ENCODE peak calls at places on chromosomes 11 and 22, in nine cellular contexts. F, H, J, G, L, U, M, V and D are unnamed samples.

GRCh38 chr11:36478700-36479329 is 31.3 kb downstream of the TRAF6 start:
- DNase-seq in F (peak; percentile 38), H (peak; percentile 80), J (peak; percentile 28), G (no peak), L (peak; percentile 62), U (no peak), M (peak; percentile 33), V (no peak), D (no peak)

GRCh38 chr11:36463781-36464180 is 46.3 kb downstream of the TRAF6 start:
- DNase-seq in F (no peak), H (peak; percentile 21), J (no peak), G (no peak), L (no peak), U (no peak), M (no peak), V (no peak), D (no peak)

GRCh38 chr22:50684986-50685385 is 12.4 kb downstream of the SHANK3 start:
- DNase-seq in F (no peak), H (no peak), J (no peak), G (no peak), L (no peak), U (no peak), M (no peak), V (no peak), D (no peak)

GRCh38 chr11:118939412-118939915 is 13.7 kb upstream of the BCL9L start:
- DNase-seq in F (no peak), H (no peak), J (no peak), G (no peak), L (no peak), U (no peak), M (no peak), V (no peak), D (no peak)

GRCh38 chr22:23098718-23099524 is 28.6 kb downstream of the GNAZ start:
- DNase-seq in F (no peak), H (no peak), J (no peak), G (no peak), L (no peak), U (no peak), M (no peak), V (no peak), D (no peak)

GRCh38 chr11:128956401-128957203 is 13.9 kb upstream of the TP53AIP1 start:
- DNase-seq in F (peak; percentile 59), H (peak; percentile 81), J (peak; percentile 77), G (no peak), L (peak; percentile 65), U (no peak), M (peak; percentile 57), V (no peak), D (peak; percentile 59)

GRCh38 chr11:107856180-107856980 is 2.2 kb downstream of the SLC35F2 start:
- DNase-seq in F (no peak), H (no peak), J (no peak), G (no peak), L (no peak), U (no peak), M (no peak), V (no peak), D (no peak)

GRCh38 chr22:43731986-43732385 is 80.1 kb downstream of the EFCAB6 start:
- DNase-seq in F (no peak), H (peak; percentile 9), J (no peak), G (no peak), L (no peak), U (no peak), M (no peak), V (no peak), D (no peak)

GRCh38 chr11:114158886-114159285 is 99.4 kb downstream of the ZBTB16 start:
- DNase-seq in F (no peak), H (no peak), J (no peak), G (no peak), L (no peak), U (no peak), M (no peak), V (no peak), D (no peak)

GRCh38 chr11:65662802-65663633 is at the start of gene RELA:
- DNase-seq in F (peak; percentile 40), H (peak; percentile 94), J (peak; percentile 92), G (peak; percentile 81), L (peak; percentile 96), U (no peak), M (peak; percentile 94), V (peak; percentile 92), D (peak; percentile 95)
- TF ChIP-seq CTCF in F (no peak), H (no peak), J (no peak), G (no peak), L (no peak), U (no peak), M (peak; percentile 26), V (no peak), D (no peak)

GRCh38 chr11:43580735-43581369 is 99.7 kb upstream of the HSD17B12 start:
- DNase-seq in F (no peak), H (no peak), J (no peak), G (no peak), L (no peak), U (no peak), M (no peak), V (no peak), D (peak; percentile 27)
- TF ChIP-seq CTCF in F (no peak), H (no peak), J (no peak), G (no peak), L (no peak), U (no peak), M (no peak), V (no peak), D (no peak)

GRCh38 chr22:30272781-30273180 is 6.1 kb upstream of the OSM start:
- DNase-seq in F (no peak), H (no peak), J (no peak), G (no peak), L (no peak), U (no peak), M (no peak), V (no peak), D (no peak)

GRCh38 chr22:30275625-30276024 is 9.0 kb upstream of the OSM start:
- DNase-seq in F (no peak), H (no peak), J (no peak), G (no peak), L (peak; percentile 37), U (no peak), M (no peak), V (no peak), D (no peak)

GRCh38 chr22:30274061-30274812 is 7.6 kb upstream of the OSM start:
- DNase-seq in F (no peak), H (no peak), J (no peak), G (no peak), L (no peak), U (no peak), M (no peak), V (no peak), D (no peak)

GRCh38 chr22:30270841-30271240 is 4.2 kb upstream of the OSM start:
- DNase-seq in F (no peak), H (peak; percentile 84), J (no peak), G (no peak), L (no peak), U (no peak), M (no peak), V (no peak), D (no peak)

GRCh38 chr22:30273196-30273595 is 6.5 kb upstream of the OSM start:
- DNase-seq in F (no peak), H (no peak), J (no peak), G (no peak), L (no peak), U (no peak), M (no peak), V (no peak), D (no peak)
- TF ChIP-seq CTCF in F (no peak), H (no peak), J (no peak), G (no peak), L (no peak), U (no peak), M (no peak), V (no peak), D (no peak)

GRCh38 chr11:32713496-32713895 is 81.0 kb downstream of the CCDC73 start:
- DNase-seq in F (no peak), H (peak; percentile 32), J (peak; percentile 11), G (no peak), L (peak; percentile 1), U (no peak), M (no peak), V (no peak), D (no peak)
- TF ChIP-seq CTCF in F (peak; percentile 17), H (peak; percentile 36), J (peak; percentile 11), G (no peak), L (peak; percentile 70), U (no peak), M (no peak), V (no peak), D (peak; percentile 35)

GRCh38 chr11:7143908-7144307 is 55.1 kb downstream of the RBMXL2 start:
- DNase-seq in F (no peak), H (peak; percentile 38), J (no peak), G (no peak), L (peak; percentile 8), U (no peak), M (no peak), V (no peak), D (no peak)
- TF ChIP-seq CTCF in F (no peak), H (peak; percentile 27), J (no peak), G (no peak), L (peak; percentile 59), U (no peak), M (no peak), V (no peak), D (peak; percentile 23)